ENCODE peak calls at places on chromosomes 5 and 9, in six cellular contexts. X is neural progenitor cell; V is CD8-positive, alpha-beta T cell; T is cardiac muscle cell; A is prostate gland; O is hepatocyte. Z is an unnamed sample.

GRCh38 chr5:176682016-176682531 is 34.8 kb downstream of the TSPAN17 start:
- DNase-seq in X (no peak), V (no peak), T (no peak), A (no peak), O (no peak), Z (no peak)

GRCh38 chr5:154059039-154059430 is 20.3 kb downstream of the MFAP3 start:
- DNase-seq in X (peak; percentile 43), V (no peak), T (no peak), A (no peak), O (no peak), Z (no peak)

GRCh38 chr9:97575673-97576048 is 57.5 kb downstream of the TSTD2 start:
- DNase-seq in X (no peak), V (no peak), T (no peak), A (no peak), O (no peak), Z (no peak)

GRCh38 chr9:93267681-93268505 is 84.0 kb downstream of the WNK2 start:
- DNase-seq in X (no peak), V (no peak), T (no peak), A (no peak), O (peak; percentile 2), Z (no peak)

GRCh38 chr5:1666221-1666620 is 133.4 kb downstream of the MRPL36 start:
- DNase-seq in X (no peak), V (no peak), T (no peak), A (no peak), O (no peak), Z (no peak)

GRCh38 chr9:112572416-112572815 is 85.8 kb downstream of the KIAA1958 start:
- DNase-seq in X (no peak), V (no peak), T (no peak), A (no peak), O (no peak), Z (no peak)

GRCh38 chr5:35884125-35884788 is 27.6 kb downstream of the IL7R start:
- DNase-seq in X (no peak), V (no peak), T (no peak), A (no peak), O (no peak), Z (no peak)

GRCh38 chr5:40442346-40442745 is 237.4 kb upstream of the PTGER4 start:
- DNase-seq in X (no peak), V (no peak), T (no peak), A (no peak), O (peak; percentile 38), Z (no peak)

GRCh38 chr5:103466494-103466893 is 96.1 kb downstream of the NUDT12 start:
- DNase-seq in X (no peak), V (no peak), T (no peak), A (no peak), O (no peak), Z (no peak)

GRCh38 chr9:136997830-136998234 is 1.5 kb upstream of the CLIC3 start:
- DNase-seq in X (no peak), V (peak; percentile 31), T (no peak), A (no peak), O (no peak), Z (no peak)

GRCh38 chr9:135858491-135859185 is 48.7 kb downstream of the CAMSAP1 start:
- DNase-seq in X (no peak), V (no peak), T (no peak), A (no peak), O (no peak), Z (no peak)

GRCh38 chr5:136226401-136226800 is 33.4 kb upstream of the SMIM32 start:
- DNase-seq in X (no peak), V (no peak), T (no peak), A (no peak), O (no peak), Z (no peak)

GRCh38 chr9:68678430-68678829 is 26.6 kb upstream of the PIP5K1B start:
- DNase-seq in X (peak; percentile 54), V (no peak), T (peak; percentile 53), A (no peak), O (peak; percentile 66), Z (no peak)

GRCh38 chr5:71873202-71873601 is 154.1 kb downstream of the CARTPT start:
- DNase-seq in X (no peak), V (no peak), T (peak; percentile 84), A (no peak), O (no peak), Z (no peak)

GRCh38 chr9:21559402-21560280 is 77.5 kb upstream of the IFNE start:
- DNase-seq in X (peak; percentile 87), V (peak; percentile 19), T (peak; percentile 64), A (peak; percentile 20), O (peak; percentile 87), Z (no peak)

GRCh38 chr9:127779136-127779981 is 893 bp upstream of the SH2D3C start:
- DNase-seq in X (no peak), V (no peak), T (no peak), A (no peak), O (no peak), Z (no peak)

GRCh38 chr9:72315510-72316287 is 49.3 kb downstream of the ZFAND5 start:
- DNase-seq in X (peak; percentile 82), V (no peak), T (no peak), A (peak; percentile 86), O (peak; percentile 45), Z (no peak)
- H3K27ac ChIP-seq in X (no peak overlapping the region), V (no peak overlapping the region), T (no peak overlapping the region), A (peak overlapping the region; percentile 84), O (peak overlapping the region; percentile 52), Z (no peak overlapping the region)

GRCh38 chr9:5612187-5612535 is 16.7 kb upstream of the RIC1 start:
- DNase-seq in X (no peak), V (no peak), T (no peak), A (no peak), O (no peak), Z (no peak)

GRCh38 chr9:5614985-5615384 is 13.9 kb upstream of the RIC1 start:
- DNase-seq in X (no peak), V (no peak), T (no peak), A (no peak), O (no peak), Z (no peak)

GRCh38 chr9:5611321-5612186 is 17.4 kb upstream of the RIC1 start:
- DNase-seq in X (no peak), V (no peak), T (no peak), A (no peak), O (no peak), Z (no peak)

GRCh38 chr9:5617749-5618148 is 11.2 kb upstream of the RIC1 start:
- DNase-seq in X (no peak), V (no peak), T (no peak), A (no peak), O (no peak), Z (no peak)

DNA sequence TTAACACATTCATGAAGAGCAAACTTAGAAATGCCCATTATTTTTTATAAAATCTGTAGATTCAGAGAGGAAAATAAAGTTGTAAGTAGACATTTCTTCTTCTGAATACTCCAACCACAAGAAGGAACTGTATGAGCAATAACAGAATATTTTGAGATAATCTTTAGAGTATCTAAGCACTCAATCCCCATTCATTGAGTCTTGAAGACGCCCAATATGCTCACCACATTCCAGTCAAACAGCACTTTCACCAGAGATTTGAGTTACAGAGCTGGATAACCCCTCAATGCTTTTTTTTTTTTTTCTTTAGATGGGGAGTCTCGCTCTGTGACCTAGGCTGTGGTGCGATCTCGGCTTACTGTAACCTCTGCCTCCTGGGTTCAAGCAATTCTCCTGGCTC is 14.7 kb upstream of the RIC1 start:
- DNase-seq in X (no peak), V (no peak), T (no peak), A (no peak), O (no peak), Z (no peak)
- H3K27ac ChIP-seq in X (no peak overlapping the region), V (no peak overlapping the region), T (no peak overlapping the region), A (no peak overlapping the region), O (no peak overlapping the region), Z (no peak overlapping the region)

GRCh38 chr5:141420855-141421488 is at the start of gene PCDHGA11:
- DNase-seq in X (peak; percentile 57), V (no peak), T (no peak), A (no peak), O (peak; percentile 52), Z (no peak)
- H3K27ac ChIP-seq in X (no peak within 1 kb of the TSS), V (no peak within 1 kb of the TSS), T (no peak within 1 kb of the TSS), A (no peak within 1 kb of the TSS), O (no peak within 1 kb of the TSS), Z (no peak within 1 kb of the TSS)

GRCh38 chr5:150178262-150178661 is 11.6 kb upstream of the SLC6A7 start:
- DNase-seq in X (no peak), V (no peak), T (no peak), A (no peak), O (no peak), Z (no peak)
- H3K27ac ChIP-seq in X (no peak overlapping the region), V (no peak overlapping the region), T (no peak overlapping the region), A (no peak overlapping the region), O (no peak overlapping the region), Z (no peak overlapping the region)

DNA sequence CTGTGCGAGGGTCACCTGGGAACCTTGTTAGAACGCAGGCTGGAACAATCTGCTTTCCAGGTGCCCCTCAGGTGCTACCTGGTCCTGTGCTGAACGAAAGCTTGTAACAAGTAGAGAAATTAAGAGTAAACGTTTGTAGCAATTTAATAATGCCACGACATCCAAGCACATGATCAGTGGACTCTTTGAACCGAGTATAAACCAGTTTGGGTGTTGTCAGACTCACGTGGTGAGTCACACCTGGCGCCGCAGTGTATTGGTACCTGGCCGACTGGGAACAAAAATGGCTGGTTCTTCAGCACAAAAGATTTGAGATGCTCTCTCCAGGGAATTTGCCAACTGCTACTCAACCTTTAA is 913 bp upstream of the MYO10 start:
- DNase-seq in X (no peak), V (no peak), T (no peak), A (peak; percentile 73), O (peak; percentile 79), Z (no peak)
- H3K27ac ChIP-seq in X (no peak overlapping the region), V (no peak overlapping the region), T (no peak overlapping the region), A (peak overlapping the region; percentile 93), O (peak overlapping the region; percentile 95), Z (no peak overlapping the region)

GRCh38 chr9:96009223-96009602 is 133.7 kb downstream of the ERCC6L2 start:
- DNase-seq in X (no peak), V (no peak), T (peak; percentile 48), A (no peak), O (no peak), Z (no peak)

GRCh38 chr9:96006961-96007360 is 131.5 kb downstream of the ERCC6L2 start:
- DNase-seq in X (no peak), V (no peak), T (no peak), A (no peak), O (no peak), Z (no peak)

GRCh38 chr9:96006296-96006890 is 130.9 kb downstream of the ERCC6L2 start:
- DNase-seq in X (no peak), V (no peak), T (no peak), A (no peak), O (no peak), Z (no peak)

GRCh38 chr9:96008502-96009222 is 133.2 kb downstream of the ERCC6L2 start:
- DNase-seq in X (no peak), V (no peak), T (no peak), A (no peak), O (no peak), Z (no peak)

DNA sequence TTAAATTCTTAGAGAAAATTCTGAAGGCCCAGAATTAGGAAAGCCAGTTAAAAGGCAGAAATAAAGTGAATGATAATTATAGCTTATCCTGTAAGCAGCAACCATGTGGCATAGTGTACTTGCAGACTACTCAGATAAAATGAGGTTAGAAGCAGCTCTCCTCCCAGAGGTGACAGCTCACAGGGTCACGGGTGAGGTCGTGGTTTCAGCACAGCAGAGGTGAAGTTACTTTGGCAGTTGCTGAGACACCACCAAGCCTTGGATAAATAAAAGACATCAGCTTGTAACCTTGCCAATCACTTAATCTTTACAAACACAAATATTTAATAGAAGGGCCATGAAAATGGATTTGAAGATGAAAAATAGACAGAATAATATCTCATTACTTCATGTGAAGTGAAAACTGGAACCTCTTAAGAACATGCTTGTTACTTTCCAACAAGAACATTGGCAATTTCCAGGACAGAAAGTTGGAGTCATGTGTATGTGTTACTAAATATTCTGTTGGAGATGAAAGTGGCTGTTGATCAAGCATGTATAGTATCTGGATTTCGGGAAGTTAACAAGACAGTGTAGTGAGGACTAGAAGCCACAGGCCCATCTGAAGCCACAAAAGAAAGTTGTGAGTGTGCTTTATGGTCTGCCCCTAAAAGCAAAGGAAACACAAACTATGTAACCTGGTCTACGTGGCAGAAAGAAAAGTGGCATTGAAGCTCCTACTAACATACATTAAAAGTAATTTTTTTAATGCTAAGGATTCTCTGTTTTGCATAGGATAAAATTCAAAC is 134.4 kb downstream of the ERCC6L2 start:
- DNase-seq in X (no peak), V (peak; percentile 62), T (peak; percentile 46), A (no peak), O (no peak), Z (no peak)
- H3K27ac ChIP-seq in X (no peak overlapping the region), V (peak overlapping the region; percentile 83), T (peak overlapping the region; percentile 63), A (no peak overlapping the region), O (no peak overlapping the region), Z (no peak overlapping the region)

Z was measured in substantia nigra.